ENCODE peak calls at places on chromosome 11, in eight cellular contexts. Z, V, Y, O, B, M, G and E are unnamed samples.

GRCh38 chr11:13291794-13292193 is 14.2 kb downstream of the BMAL1 start:
- DNase-seq in M (no peak), G (no peak), V (no peak), Z (no peak), Y (no peak), B (no peak), O (no peak), E (no peak)

GRCh38 chr11:84165139-84165538 is 879.0 kb upstream of the CCDC90B start:
- DNase-seq in Y (no peak), G (no peak), B (no peak), M (no peak), Z (no peak), O (no peak), V (no peak), E (no peak)

GRCh38 chr11:128462802-128463385 is 124.5 kb downstream of the ETS1 start:
- DNase-seq in Y (peak; percentile 60), B (no peak), V (no peak), M (no peak), G (no peak), Z (no peak), O (no peak), E (no peak)

GRCh38 chr11:126697937-126698336 is 302.6 kb downstream of the KIRREL3 start:
- DNase-seq in Y (no peak), G (no peak), Z (no peak), M (no peak), B (no peak), V (no peak), O (no peak), E (no peak)

GRCh38 chr11:2750101-2750509 is 50.3 kb upstream of the KCNQ1OT1 start:
- DNase-seq in G (no peak), Z (no peak), V (no peak), Y (no peak), O (no peak), M (no peak), B (no peak), E (no peak)

GRCh38 chr11:118910309-118911112 is 15.2 kb downstream of the BCL9L start:
- DNase-seq in B (peak; percentile 33), M (peak; percentile 83), V (no peak), Y (peak; percentile 87), Z (peak; percentile 92), O (peak; percentile 81), G (no peak), E (peak; percentile 87)

GRCh38 chr11:12798609-12799011 is 124.4 kb downstream of the TEAD1 start:
- DNase-seq in Y (no peak), O (no peak), B (no peak), M (no peak), Z (no peak), V (no peak), G (no peak), E (no peak)

GRCh38 chr11:114285599-114285998 is 10.6 kb upstream of the NNMT start:
- DNase-seq in V (no peak), M (no peak), O (peak; percentile 41), G (no peak), Z (peak; percentile 33), B (no peak), Y (no peak), E (peak; percentile 18)

GRCh38 chr11:58965246-58965985 is 26.1 kb downstream of the GLYATL1 start:
- DNase-seq in M (no peak), G (no peak), B (no peak), O (no peak), Z (no peak), V (no peak), Y (no peak), E (no peak)

GRCh38 chr11:119315139-119316016 is 1.6 kb downstream of the MCAM start:
- DNase-seq in Z (peak; percentile 73), M (no peak), V (peak; percentile 64), Y (peak; percentile 69), G (peak; percentile 71), B (peak; percentile 57), O (no peak), E (peak; percentile 68)

GRCh38 chr11:1509626-1510255 is 23.2 kb upstream of the MOB2 start:
- DNase-seq in G (no peak), Y (no peak), V (no peak), B (no peak), M (no peak), Z (no peak), O (no peak), E (no peak)

GRCh38 chr11:131179867-131180266 is 190.5 kb upstream of the NTM start:
- DNase-seq in O (no peak), B (no peak), V (no peak), G (no peak), M (no peak), Y (no peak), Z (peak; percentile 34), E (no peak)

GRCh38 chr11:134647066-134647746 is 235.2 kb upstream of the B3GAT1 start:
- DNase-seq in O (no peak), Y (no peak), M (no peak), G (no peak), B (no peak), Z (no peak), V (no peak), E (no peak)

GRCh38 chr11:62394825-62395538 is 23.9 kb upstream of the SCGB1A1 start:
- DNase-seq in B (peak; percentile 62), O (peak; percentile 90), G (peak; percentile 85), Z (peak; percentile 89), M (peak; percentile 73), Y (peak; percentile 56), V (peak; percentile 35), E (peak; percentile 88)

GRCh38 chr11:1259561-1259960 is 36.7 kb downstream of the MUC5B start:
- DNase-seq in V (no peak), B (no peak), Y (no peak), O (no peak), M (no peak), G (no peak), Z (no peak), E (no peak)

GRCh38 chr11:57675176-57675941 is 7.4 kb downstream of the ZDHHC5 start:
- DNase-seq in Z (no peak), B (no peak), G (no peak), M (no peak), Y (no peak), O (no peak), V (no peak), E (no peak)

GRCh38 chr11:108914981-108915380 is 250.1 kb downstream of the DDX10 start:
- DNase-seq in M (no peak), O (no peak), G (no peak), B (no peak), Z (no peak), Y (no peak), V (no peak), E (no peak)

GRCh38 chr11:112795896-112796686 is 165.1 kb upstream of the NCAM1 start:
- DNase-seq in B (no peak), Y (no peak), V (no peak), O (no peak), M (no peak), G (no peak), Z (no peak), E (peak; percentile 65)

GRCh38 chr11:97432926-97433325 is 1043.1 kb downstream of the JRKL start:
- DNase-seq in O (no peak), V (no peak), Y (no peak), G (no peak), Z (no peak), B (no peak), M (no peak), E (no peak)

GRCh38 chr11:45104006-45104789 is 42.2 kb upstream of the PRDM11 start:
- DNase-seq in Z (no peak), M (no peak), O (no peak), Y (no peak), V (no peak), B (no peak), G (no peak), E (no peak)

GRCh38 chr11:114379394-114380069 is 20.8 kb downstream of the C11orf71 start:
- DNase-seq in V (no peak), Z (no peak), B (no peak), G (no peak), Y (no peak), O (no peak), M (no peak), E (no peak)

GRCh38 chr11:34302046-34302921 is 55.5 kb downstream of the ABTB2 start:
- DNase-seq in O (no peak), G (no peak), V (no peak), Y (no peak), M (peak; percentile 86), Z (no peak), B (no peak), E (peak; percentile 66)

GRCh38 chr11:34300571-34301295 is 57.1 kb downstream of the ABTB2 start:
- DNase-seq in M (no peak), B (no peak), Z (no peak), Y (no peak), V (no peak), O (no peak), G (no peak), E (no peak)

GRCh38 chr11:34305780-34306179 is 52.0 kb downstream of the ABTB2 start:
- DNase-seq in G (no peak), Y (no peak), O (no peak), Z (no peak), M (no peak), V (no peak), B (no peak), E (no peak)

GRCh38 chr11:34305095-34305692 is 52.6 kb downstream of the ABTB2 start:
- DNase-seq in M (no peak), Y (no peak), B (no peak), O (no peak), V (no peak), Z (no peak), G (no peak), E (no peak)

GRCh38 chr11:34303028-34303427 is 54.8 kb downstream of the ABTB2 start:
- DNase-seq in G (no peak), Y (no peak), B (no peak), V (no peak), Z (no peak), O (no peak), M (no peak), E (no peak)
- H3K27ac ChIP-seq in G (no peak overlapping the region), Y (no peak overlapping the region), B (no peak overlapping the region), V (no peak overlapping the region), Z (no peak overlapping the region), O (no peak overlapping the region), M (no peak overlapping the region), E (peak overlapping the region; percentile 18)

GRCh38 chr11:64121637-64122410 is 44.1 kb downstream of the MACROD1 start:
- DNase-seq in B (no peak), G (no peak), M (peak; percentile 84), Z (no peak), Y (no peak), V (no peak), O (no peak), E (peak; percentile 59)
- H3K27ac ChIP-seq in B (no peak overlapping the region), G (no peak overlapping the region), M (no peak overlapping the region), Z (peak overlapping the region; percentile 55), Y (no peak overlapping the region), V (no peak overlapping the region), O (no peak overlapping the region), E (peak overlapping the region; percentile 81)

DNA sequence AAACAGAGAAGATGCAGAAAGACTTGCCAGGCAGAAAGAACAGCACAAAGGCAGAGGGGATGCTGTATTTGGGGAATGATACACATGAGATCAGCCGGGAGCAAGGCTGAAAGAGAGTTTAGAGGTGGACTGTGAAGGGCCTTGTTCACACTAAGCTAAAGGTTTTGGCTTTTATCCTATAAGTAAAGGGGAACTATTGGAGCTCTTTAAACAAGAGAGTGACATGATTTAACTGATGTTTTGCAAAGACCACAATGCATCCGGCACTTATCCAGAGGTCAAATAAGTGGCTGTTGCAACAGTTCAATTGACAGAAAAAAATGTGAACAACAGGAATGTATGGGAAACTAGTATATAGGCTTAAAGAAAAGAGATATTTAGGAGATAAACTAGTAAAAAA is 64.7 kb upstream of the RRAS2 start:
- DNase-seq in Y (no peak), B (no peak), Z (no peak), O (no peak), V (no peak), M (peak; percentile 65), G (no peak), E (no peak)
- H3K27ac ChIP-seq in Y (no peak overlapping the region), B (no peak overlapping the region), Z (no peak overlapping the region), O (no peak overlapping the region), V (no peak overlapping the region), M (peak overlapping the region; percentile 98), G (no peak overlapping the region), E (peak overlapping the region; percentile 65)

GRCh38 chr11:70108250-70108649 is 30.1 kb downstream of the ANO1 start:
- DNase-seq in M (peak; percentile 6), Z (no peak), O (no peak), V (no peak), Y (no peak), B (no peak), G (no peak), E (no peak)
- H3K27ac ChIP-seq in M (no peak overlapping the region), Z (no peak overlapping the region), O (no peak overlapping the region), V (no peak overlapping the region), Y (no peak overlapping the region), B (no peak overlapping the region), G (no peak overlapping the region), E (no peak overlapping the region)